ENCODE peak calls at places on chromosomes 11 and 22, in nine cellular contexts. O is brain microvascular endothelial cell; J is transverse colon; G is cardiac muscle cell; L is lung; I is right atrium auricular region; H is Peyer's patch; V is dorsolateral prefrontal cortex; P is CD8-positive, alpha-beta T cell. M is an unnamed sample.

GRCh38 chr11:95788921-95789505 is 569 bp downstream of the FAM76B start:
- DNase-seq in O (peak), J (peak), G (peak), L (peak), I (no peak), H (peak), V (no peak), P (peak), M (peak)

GRCh38 chr11:22778642-22779041 is 51.0 kb downstream of the SVIP start:
- DNase-seq in O (no peak), J (no peak), G (no peak), L (no peak), I (no peak), H (no peak), V (no peak), P (no peak), M (no peak)

GRCh38 chr22:35335468-35335867 is 35.8 kb downstream of the TOM1 start:
- DNase-seq in O (no peak), J (no peak), G (no peak), L (no peak), I (no peak), H (no peak), V (no peak), P (no peak), M (no peak)

GRCh38 chr22:28969401-28970168 is 86.2 kb downstream of the ZNRF3 start:
- DNase-seq in O (no peak), J (no peak), G (no peak), L (no peak), I (no peak), H (no peak), V (no peak), P (no peak), M (no peak)

GRCh38 chr11:9851366-9851765 is 187.5 kb downstream of the SWAP70 start:
- DNase-seq in O (no peak), J (no peak), G (no peak), L (no peak), I (no peak), H (no peak), V (no peak), P (no peak), M (peak)

GRCh38 chr22:17434856-17435255 is 65.6 kb downstream of the CECR2 start:
- DNase-seq in O (no peak), J (no peak), G (no peak), L (no peak), I (no peak), H (no peak), V (no peak), P (no peak), M (peak)

GRCh38 chr11:119323532-119324033 is 6.7 kb upstream of the MCAM start:
- DNase-seq in O (peak), J (peak), G (peak), L (peak), I (peak), H (peak), V (peak), P (peak), M (peak)

GRCh38 chr11:2377511-2378443 is 667 bp downstream of the CD81 start:
- DNase-seq in O (no peak), J (peak), G (peak), L (no peak), I (no peak), H (peak), V (peak), P (peak), M (no peak)

GRCh38 chr11:65419460-65419772 is 3.2 kb upstream of the NEAT1 start:
- DNase-seq in O (no peak), J (peak), G (no peak), L (no peak), I (no peak), H (no peak), V (no peak), P (no peak), M (no peak)
- H3K4me3 ChIP-seq in O (peak), J (peak), G (no peak), L (no peak), I (peak), H (peak), V (peak), P (peak), M (peak)

DNA sequence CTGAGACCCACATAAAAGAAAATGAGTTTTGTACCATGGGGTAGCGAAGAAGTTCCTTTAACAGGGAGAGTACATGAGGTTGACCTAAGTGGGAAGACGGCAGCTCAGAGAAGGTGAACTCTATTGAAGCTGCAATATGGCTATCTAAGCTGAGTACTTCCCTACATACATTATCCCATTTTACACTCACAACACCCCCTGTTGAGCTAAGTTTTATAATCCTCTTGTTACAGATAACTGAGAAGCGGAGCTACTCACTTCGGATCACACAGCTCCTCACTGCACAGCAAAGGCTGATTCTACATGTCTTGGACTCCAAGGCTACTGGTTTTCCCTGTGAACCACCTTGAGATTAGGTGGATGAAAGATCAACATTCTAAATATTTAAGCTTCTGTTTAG is 8.2 kb upstream of the PIWIL4 start:
- DNase-seq in O (no peak), J (no peak), G (no peak), L (no peak), I (no peak), H (no peak), V (no peak), P (no peak), M (no peak)
- H3K27ac ChIP-seq in O (no peak), J (no peak), G (no peak), L (no peak), I (no peak), H (no peak), V (no peak), P (no peak), M (no peak)

GRCh38 chr11:62689421-62690183 is at the start of gene LRRN4CL:
- DNase-seq in O (peak), J (peak), G (peak), L (peak), I (peak), H (no peak), V (no peak), P (no peak), M (no peak)
- H3K4me3 ChIP-seq in O (no peak), J (peak), G (no peak), L (no peak), I (peak), H (peak), V (peak), P (no peak), M (no peak)

DNA sequence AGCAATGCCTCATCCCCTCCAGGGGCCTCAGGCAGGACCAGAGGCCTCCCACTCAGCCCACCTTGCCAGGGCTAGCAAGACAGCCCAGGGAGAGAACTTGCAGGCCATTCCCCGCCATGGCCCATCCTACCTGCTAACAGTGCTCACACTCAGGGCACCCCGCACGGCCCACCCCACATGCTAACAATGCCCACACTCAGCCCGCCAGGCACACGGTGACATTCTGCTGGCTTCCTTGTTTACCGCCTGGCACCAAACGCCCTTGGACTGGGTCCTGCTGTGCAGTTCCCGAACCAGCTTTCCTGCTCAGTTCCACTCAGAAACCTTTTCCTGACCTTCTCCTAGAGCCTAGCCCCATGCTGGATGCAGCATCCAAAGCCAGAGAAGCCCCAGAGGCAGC is 33.5 kb upstream of the FADD start:
- DNase-seq in O (no peak), J (no peak), G (no peak), L (no peak), I (no peak), H (no peak), V (no peak), P (no peak), M (no peak)
- H3K27ac ChIP-seq in O (no peak), J (no peak), G (no peak), L (no peak), I (no peak), H (no peak), V (no peak), P (no peak), M (no peak)

DNA sequence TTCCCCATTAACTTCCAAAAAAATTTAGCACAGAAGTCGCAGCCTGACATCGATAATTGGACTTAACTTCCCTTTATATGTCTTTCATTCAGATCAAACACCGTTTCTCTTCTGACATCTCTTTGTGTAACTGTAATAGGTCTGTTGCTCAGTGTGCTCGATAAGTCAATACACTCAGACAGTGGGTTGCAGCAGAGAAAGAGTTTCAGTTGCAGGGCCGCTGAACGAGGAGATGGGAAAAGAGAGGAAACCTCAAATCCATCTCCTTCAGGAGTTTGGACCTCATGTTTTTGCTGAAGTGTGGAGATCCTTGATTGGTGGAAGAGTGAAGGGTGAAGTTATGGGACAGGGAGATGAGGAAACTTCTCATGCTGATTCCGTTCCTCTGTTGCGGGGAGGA is 1.1 kb downstream of the SAMM50 start:
- DNase-seq in O (no peak), J (no peak), G (no peak), L (no peak), I (no peak), H (no peak), V (no peak), P (no peak), M (no peak)
- H3K4me3 ChIP-seq in O (peak), J (peak), G (peak), L (no peak), I (peak), H (peak), V (peak), P (peak), M (peak)

M was measured in mammary epithelial cell.